ENCODE peak calls at places on chromosomes 16 and 17, in four cellular contexts. D is A549, W is K562, P is HepG2. J is an unnamed sample.

GRCh38 chr17:69672924-69673323 is 258.4 kb downstream of the MAP2K6 start:
- DNase-seq in D (no peak), W (no peak), P (no peak), J (no peak)

GRCh38 chr16:2015947-2016208 is 3.7 kb upstream of the NPW start:
- DNase-seq in D (no peak), W (no peak), P (no peak), J (no peak)

GRCh38 chr17:31721291-31722025 is 137.6 kb downstream of the COPRS start:
- DNase-seq in D (no peak), W (no peak), P (no peak), J (no peak)

GRCh38 chr17:11389583-11389982 is 148.6 kb downstream of the SHISA6 start:
- DNase-seq in D (no peak), W (no peak), P (no peak), J (no peak)

GRCh38 chr17:1047177-1047885 is 50.4 kb downstream of the TIMM22 start:
- DNase-seq in D (no peak), W (no peak), P (no peak), J (no peak)

GRCh38 chr16:11682655-11683096 is 14.4 kb downstream of the SNN start:
- DNase-seq in D (no peak), W (no peak), P (no peak), J (no peak)

GRCh38 chr16:69241911-69242310 is 54.9 kb downstream of the SNTB2 start:
- DNase-seq in D (no peak), W (no peak), P (no peak), J (no peak)

GRCh38 chr16:29815032-29815721 is 775 bp upstream of the PAGR1 start:
- DNase-seq in D (no peak), W (no peak), P (no peak), J (peak)

GRCh38 chr16:14418795-14419225 is 211.2 kb downstream of the PARN start:
- DNase-seq in D (no peak), W (no peak), P (no peak), J (no peak)

GRCh38 chr16:85924675-85925074 is 25.7 kb downstream of the IRF8 start:
- DNase-seq in D (no peak), W (no peak), P (no peak), J (no peak)

GRCh38 chr17:74601944-74602572 is 10.0 kb upstream of the CD300LD start:
- DNase-seq in D (peak), W (peak), P (peak), J (no peak)

GRCh38 chr17:82302991-82303943 is 14.1 kb downstream of the CD7 start:
- DNase-seq in D (no peak), W (no peak), P (no peak), J (peak)

GRCh38 chr16:9647981-9648701 is 534.1 kb downstream of the GRIN2A start:
- DNase-seq in D (peak), W (peak), P (peak), J (no peak)

GRCh38 chr17:55897301-55897700 is 146.4 kb downstream of the PCTP start:
- DNase-seq in D (no peak), W (no peak), P (no peak), J (no peak)

GRCh38 chr16:55263271-55264250 is 60.4 kb upstream of the IRX6 start:
- DNase-seq in D (no peak), W (no peak), P (no peak), J (no peak)

GRCh38 chr17:77100009-77100408 is 40.8 kb upstream of the SEC14L1 start:
- DNase-seq in D (no peak), W (no peak), P (no peak), J (no peak)

GRCh38 chr17:72618018-72618509 is 474.4 kb downstream of the SLC39A11 start:
- DNase-seq in D (no peak), W (no peak), P (peak), J (no peak)

GRCh38 chr17:49703557-49704277 is 4.0 kb downstream of the SLC35B1 start:
- DNase-seq in D (peak), W (peak), P (peak), J (no peak)
- TF ChIP-seq RNF2 in D (no peak), W (no peak), P (no peak), J (no peak)

GRCh38 chr17:8144401-8145295 is 7.6 kb downstream of the PER1 start:
- DNase-seq in D (no peak), W (no peak), P (no peak), J (no peak)
- TF ChIP-seq RNF2 in D (no peak), W (no peak), P (no peak), J (no peak)

DNA sequence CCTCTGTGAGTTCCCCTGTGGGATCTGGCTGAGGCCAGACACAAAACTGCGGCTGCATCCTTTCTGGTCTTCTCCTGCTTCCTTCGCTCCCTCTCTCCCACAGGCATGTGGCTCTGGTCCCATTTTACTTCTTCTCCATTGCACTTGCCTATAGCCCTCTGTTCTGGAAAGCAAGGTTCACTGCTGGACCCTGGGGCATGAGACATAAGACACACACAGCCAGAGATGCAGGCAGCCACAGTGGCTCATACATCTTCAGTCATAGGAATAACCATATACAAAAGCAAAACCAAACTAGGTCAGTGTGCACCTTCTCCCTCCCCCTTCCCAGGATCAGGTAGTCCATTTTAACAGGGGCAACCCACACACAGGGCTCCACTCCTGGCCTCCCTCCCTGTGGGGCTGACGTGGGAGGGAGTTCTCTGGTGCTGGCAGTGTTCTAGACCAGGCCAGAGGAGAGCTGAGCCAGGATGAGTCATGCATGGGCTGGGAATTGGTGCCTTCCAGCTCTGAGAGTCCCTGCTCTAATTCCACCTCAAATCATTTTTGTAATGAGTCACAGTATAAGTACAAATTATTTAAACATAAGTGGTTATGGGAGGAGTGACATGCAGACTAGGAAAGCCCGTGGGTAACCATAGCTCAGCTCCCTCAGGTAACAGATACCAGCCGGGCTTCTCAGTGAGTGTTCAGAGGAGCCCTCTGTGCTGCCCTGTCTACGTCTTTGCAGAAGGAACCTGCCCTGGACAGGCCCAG is 58.0 kb downstream of the ASIC2 start:
- DNase-seq in D (peak), W (peak), P (no peak), J (no peak)
- TF ChIP-seq RNF2 in D (no peak), W (no peak), P (no peak), J (no peak)

GRCh38 chr17:43670645-43671074 is 8.9 kb upstream of the MEOX1 start:
- DNase-seq in D (no peak), W (no peak), P (no peak), J (no peak)

GRCh38 chr17:43671075-43671692 is 9.5 kb upstream of the MEOX1 start:
- DNase-seq in D (no peak), W (no peak), P (no peak), J (no peak)

GRCh38 chr17:43671755-43672502 is 10.2 kb upstream of the MEOX1 start:
- DNase-seq in D (no peak), W (no peak), P (no peak), J (no peak)

GRCh38 chr17:43674394-43674793 is 12.7 kb upstream of the MEOX1 start:
- DNase-seq in D (no peak), W (no peak), P (no peak), J (no peak)

GRCh38 chr17:43673516-43674323 is 12.0 kb upstream of the MEOX1 start:
- DNase-seq in D (peak), W (peak), P (peak), J (no peak)
- TF ChIP-seq RNF2 in D (no peak), W (no peak), P (no peak), J (no peak)

GRCh38 chr16:81275795-81276194 is 37.3 kb downstream of the BCO1 start:
- DNase-seq in D (no peak), W (no peak), P (no peak), J (no peak)
- TF ChIP-seq RNF2 in D (no peak), W (no peak), P (no peak), J (no peak)

DNA sequence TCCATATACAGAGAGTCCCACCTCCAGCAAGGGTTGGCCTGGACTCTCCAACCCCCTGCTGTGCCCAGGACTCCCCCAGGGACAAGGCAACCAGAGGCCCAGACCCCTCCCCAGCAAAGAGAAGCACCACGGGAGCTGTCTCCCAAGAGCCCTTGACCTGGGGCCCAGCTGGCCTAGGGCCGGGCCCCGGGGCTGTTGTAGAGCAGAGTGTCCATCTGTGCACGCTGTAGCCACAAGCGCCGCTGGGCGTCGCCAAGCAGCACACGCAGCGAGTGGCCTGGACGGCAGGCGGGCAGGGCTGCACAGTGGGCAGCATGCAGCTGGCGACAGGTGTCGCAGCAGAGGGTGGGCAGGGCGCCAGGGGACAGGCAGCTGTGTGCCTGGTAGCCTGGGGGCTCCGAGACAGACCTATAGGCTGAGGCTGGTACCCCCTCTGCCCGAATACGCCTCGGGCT is 4.3 kb downstream of the SPATA2L start:
- DNase-seq in D (no peak), W (no peak), P (no peak), J (no peak)
- TF ChIP-seq RNF2 in D (no peak), W (no peak), P (no peak), J (no peak)

GRCh38 chr17:43679911-43680310 is 18.2 kb upstream of the MEOX1 start:
- DNase-seq in D (no peak), W (no peak), P (no peak), J (no peak)

GRCh38 chr17:43679401-43679800 is 17.7 kb upstream of the MEOX1 start:
- DNase-seq in D (no peak), W (no peak), P (no peak), J (no peak)

GRCh38 chr17:43676471-43676870 is 14.7 kb upstream of the MEOX1 start:
- DNase-seq in D (no peak), W (no peak), P (peak), J (no peak)
- TF ChIP-seq RNF2 in D (no peak), W (no peak), P (no peak), J (no peak)

GRCh38 chr16:3754772-3755171 is 37.4 kb upstream of the TRAP1 start:
- DNase-seq in D (no peak), W (no peak), P (no peak), J (no peak)
- TF ChIP-seq RNF2 in D (no peak), W (no peak), P (no peak), J (no peak)